ENCODE peak calls at places on chromosomes 11 and 22, in six cellular contexts. R is SJSA1; B is activated naive CD8-positive, alpha-beta T cell treated with anti-CD3 and anti-CD28 coated beads, Interleukin-2, amount 50 U/mL, for 24 hours; U is pancreas; G is nephron progenitor cell; T is stimulated activated CD8-positive, alpha-beta memory T cell treated with anti-CD3 and anti-CD28 coated beads, Interleukin-15, amount 100 ng/mL, for 24 hours. O is an unnamed sample.

GRCh38 chr11:94926698-94927237 is 46.6 kb downstream of the CWC15 start:
- DNase-seq in U (peak; percentile 37), B (no peak), R (peak; percentile 41), G (peak; percentile 32), T (no peak), O (peak; percentile 47)

GRCh38 chr11:84580338-84580737 is 1046.8 kb downstream of the DLG2 start:
- DNase-seq in G (no peak), U (no peak), R (no peak), B (no peak), T (no peak), O (no peak)

GRCh38 chr11:118343981-118344521 is at the start of gene CD3G:
- DNase-seq in U (no peak), G (no peak), T (peak; percentile 21), B (peak; percentile 69), R (no peak), O (no peak)

GRCh38 chr22:38796262-38796957 is 2.5 kb upstream of the DNAL4 start:
- DNase-seq in G (no peak), B (no peak), R (no peak), U (no peak), T (no peak), O (no peak)

GRCh38 chr22:30228509-30229359 is 17.8 kb downstream of the LIF start:
- DNase-seq in U (no peak), B (no peak), R (no peak), G (no peak), T (no peak), O (no peak)

GRCh38 chr22:38177926-38178604 is 3.6 kb downstream of the PLA2G6 start:
- DNase-seq in T (no peak), R (peak; percentile 87), G (no peak), B (no peak), U (no peak), O (no peak)

GRCh38 chr11:299951-300735 is 817 bp upstream of the IFITM5 start:
- DNase-seq in B (peak; percentile 44), R (no peak), G (peak; percentile 52), T (no peak), U (no peak), O (no peak)

GRCh38 chr11:64687204-64687603 is 35.8 kb downstream of the NRXN2 start:
- DNase-seq in U (peak; percentile 83), R (no peak), T (no peak), B (no peak), G (no peak), O (no peak)

GRCh38 chr11:92596596-92597317 is 372.1 kb downstream of the FAT3 start:
- DNase-seq in U (no peak), B (no peak), R (no peak), T (no peak), G (no peak), O (no peak)

GRCh38 chr22:39967103-39967829 is 7.1 kb downstream of the TMA7B start:
- DNase-seq in U (no peak), B (no peak), R (no peak), T (no peak), G (no peak), O (no peak)

GRCh38 chr11:8652140-8652539 is 30.3 kb downstream of the TRIM66 start:
- DNase-seq in U (no peak), G (no peak), T (no peak), B (no peak), R (no peak), O (no peak)

GRCh38 chr11:100525635-100526034 is 161.5 kb upstream of the ARHGAP42 start:
- DNase-seq in T (no peak), U (no peak), R (no peak), G (no peak), B (no peak), O (no peak)

GRCh38 chr22:27329966-27330645 is 471.4 kb downstream of the MN1 start:
- DNase-seq in T (no peak), B (no peak), U (no peak), R (no peak), G (no peak), O (no peak)

GRCh38 chr11:115051938-115052590 is 373.7 kb downstream of the NXPE2 start:
- DNase-seq in U (no peak), R (no peak), B (no peak), G (no peak), T (no peak), O (no peak)

GRCh38 chr11:1352696-1353382 is 36.9 kb upstream of the BRSK2 start:
- DNase-seq in T (no peak), U (no peak), B (no peak), R (no peak), G (no peak), O (no peak)

GRCh38 chr22:41833369-41834004 is 582 bp downstream of the SREBF2 start:
- DNase-seq in U (peak; percentile 40), T (peak; percentile 17), R (no peak), B (peak; percentile 59), G (peak; percentile 64), O (peak; percentile 14)

O was measured in neural crest cell.